ENCODE peak calls at places on chromosomes 2 and 18, in four cellular contexts. F, A, C and X are unnamed samples.

GRCh38 chr2:33583194-33583938 is 15.7 kb downstream of the FAM98A start:
- DNase-seq in F (no peak), A (peak; percentile 36), C (no peak), X (peak; percentile 50)

GRCh38 chr2:204842731-204843490 is 297.6 kb downstream of the PARD3B start:
- DNase-seq in F (no peak), A (no peak), C (no peak), X (no peak)

GRCh38 chr2:190415794-190416729 is 7.9 kb downstream of the MFSD6 start:
- DNase-seq in F (no peak), A (no peak), C (no peak), X (no peak)

GRCh38 chr2:186592137-186592875 is 2.5 kb downstream of the ITGAV start:
- DNase-seq in F (no peak), A (no peak), C (no peak), X (no peak)

GRCh38 chr18:50297621-50298442 is 10.3 kb upstream of the CXXC1 start:
- DNase-seq in F (no peak), A (no peak), C (no peak), X (no peak)

GRCh38 chr18:35344736-35345459 is 678 bp upstream of the ZNF24 start:
- DNase-seq in F (no peak), A (no peak), C (no peak), X (no peak)

GRCh38 chr2:100936070-100936741 is 65.9 kb upstream of the RPL31 start:
- DNase-seq in F (no peak), A (no peak), C (no peak), X (no peak)

GRCh38 chr2:236969767-236970655 is 115.7 kb upstream of the COPS8 start:
- DNase-seq in F (no peak), A (no peak), C (no peak), X (no peak)

GRCh38 chr2:138931284-138932256 is 151.4 kb upstream of the NXPH2 start:
- DNase-seq in F (no peak), A (no peak), C (no peak), X (no peak)

GRCh38 chr2:127546797-127547196 is 11.3 kb downstream of the MYO7B start:
- DNase-seq in F (no peak), A (no peak), C (no peak), X (no peak)

GRCh38 chr2:53767405-53768232 is at the start of gene CHAC2:
- DNase-seq in F (peak; percentile 68), A (peak; percentile 81), C (no peak), X (peak; percentile 84)

GRCh38 chr2:191789791-191790190 is 57.1 kb downstream of the CAVIN2 start:
- DNase-seq in F (no peak), A (no peak), C (no peak), X (no peak)

GRCh38 chr18:10168477-10168876 is 254.7 kb downstream of the VAPA start:
- DNase-seq in F (no peak), A (no peak), C (no peak), X (no peak)

GRCh38 chr2:121489284-121489683 is 41.4 kb upstream of the RNU4ATAC start:
- DNase-seq in F (no peak), A (peak; percentile 66), C (no peak), X (no peak)

GRCh38 chr2:7448578-7449264 is 531.5 kb downstream of the RNF144A start:
- DNase-seq in F (no peak), A (no peak), C (no peak), X (no peak)

GRCh38 chr2:122136071-122136470 is 380.6 kb downstream of the TSN start:
- DNase-seq in F (peak; percentile 16), A (peak; percentile 56), C (peak; percentile 17), X (peak; percentile 42)

GRCh38 chr2:157216421-157216965 is 41.0 kb upstream of the GALNT5 start:
- DNase-seq in F (no peak), A (no peak), C (no peak), X (no peak)

GRCh38 chr2:164690361-164690760 is 69.1 kb upstream of the GRB14 start:
- DNase-seq in F (no peak), A (no peak), C (no peak), X (no peak)

GRCh38 chr2:144912206-144912605 is 392.3 kb upstream of the ZEB2 start:
- DNase-seq in F (no peak), A (no peak), C (no peak), X (no peak)

GRCh38 chr2:70477473-70477872 is 76.2 kb downstream of the TGFA start:
- DNase-seq in F (no peak), A (peak; percentile 39), C (peak; percentile 23), X (no peak)

GRCh38 chr18:5196253-5197031 is 615 bp downstream of the AKAIN1 start:
- DNase-seq in F (no peak), A (no peak), C (no peak), X (no peak)

GRCh38 chr18:27713727-27714080 is 463.2 kb downstream of the CDH2 start:
- DNase-seq in F (no peak), A (no peak), C (no peak), X (no peak)

GRCh38 chr2:176424756-176425155 is 155.5 kb downstream of the MTX2 start:
- DNase-seq in F (no peak), A (no peak), C (no peak), X (no peak)

GRCh38 chr2:85714841-85715240 is 20.7 kb downstream of the GNLY start:
- DNase-seq in F (no peak), A (no peak), C (no peak), X (no peak)

GRCh38 chr2:34215174-34215573 is 616.1 kb upstream of the FAM98A start:
- DNase-seq in F (no peak), A (no peak), C (no peak), X (no peak)

GRCh38 chr2:162092656-162093556 is 18.9 kb upstream of the DPP4 start:
- DNase-seq in F (peak; percentile 60), A (no peak), C (no peak), X (no peak)

GRCh38 chr2:240672701-240673190 is 9.9 kb downstream of the AQP12B start:
- DNase-seq in F (no peak), A (no peak), C (no peak), X (no peak)

GRCh38 chr2:147847746-147848391 is 3.0 kb downstream of the ACVR2A start:
- DNase-seq in F (no peak), A (no peak), C (no peak), X (no peak)

GRCh38 chr2:116319001-116319400 is 1495.5 kb upstream of the DDX18 start:
- DNase-seq in F (no peak), A (no peak), C (no peak), X (no peak)

GRCh38 chr2:10038716-10039115 is 4.6 kb upstream of the KLF11 start:
- DNase-seq in F (no peak), A (no peak), C (no peak), X (no peak)

GRCh38 chr2:24083567-24084385 is 858 bp downstream of the TP53I3 start:
- DNase-seq in F (peak; percentile 76), A (peak; percentile 98), C (peak; percentile 81), X (peak; percentile 83)

GRCh38 chr2:230932556-230933511 is 7.8 kb upstream of the GPR55 start:
- DNase-seq in F (no peak), A (no peak), C (no peak), X (no peak)

GRCh38 chr18:74972354-74972753 is 236.6 kb downstream of the PTGR3 start:
- DNase-seq in F (no peak), A (no peak), C (no peak), X (no peak)
- TF ChIP-seq FOSL1 in F (no peak), A (no peak), C (no peak), X (no peak)

DNA sequence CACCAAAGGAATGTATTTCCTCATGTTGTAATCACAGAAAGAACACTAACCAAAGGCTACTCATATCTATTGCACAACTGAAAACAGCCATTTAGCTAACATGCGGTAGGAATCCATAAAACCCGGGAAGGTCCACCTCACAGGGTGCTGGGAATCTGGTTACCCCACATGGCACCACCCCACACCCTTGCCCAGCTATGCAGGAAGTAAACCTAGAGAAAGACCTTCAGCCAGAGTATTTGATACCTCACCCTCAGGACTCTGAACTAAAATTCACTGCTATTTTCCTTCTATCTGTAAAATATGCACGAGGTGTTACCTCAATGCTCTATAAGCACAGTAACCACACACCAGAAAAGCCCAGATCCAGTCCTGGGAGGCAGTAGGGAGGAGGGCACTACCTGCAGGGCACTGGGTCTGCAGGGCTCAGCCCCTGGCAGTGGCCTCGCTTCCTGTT is 45.8 kb downstream of the PTPN2 start:
- DNase-seq in F (no peak), A (peak; percentile 90), C (no peak), X (peak; percentile 16)
- TF ChIP-seq FOSL1 in F (no peak), A (no peak), C (no peak), X (no peak)

GRCh38 chr2:98399112-98399511 is 45.5 kb upstream of the INPP4A start:
- DNase-seq in F (no peak), A (no peak), C (no peak), X (no peak)
- TF ChIP-seq FOSL1 in F (no peak), A (no peak), C (no peak), X (no peak)

GRCh38 chr2:227402959-227403358 is 15.2 kb upstream of the SCYGR1 start:
- DNase-seq in F (no peak), A (no peak), C (no peak), X (no peak)

GRCh38 chr2:227407601-227408089 is 19.9 kb upstream of the SCYGR1 start:
- DNase-seq in F (no peak), A (no peak), C (no peak), X (no peak)

GRCh38 chr2:227410191-227410590 is 22.4 kb upstream of the SCYGR1 start:
- DNase-seq in F (no peak), A (no peak), C (no peak), X (no peak)

GRCh38 chr2:227404575-227404974 is 16.8 kb upstream of the SCYGR1 start:
- DNase-seq in F (no peak), A (no peak), C (no peak), X (no peak)

GRCh38 chr2:227406177-227407031 is 18.7 kb upstream of the SCYGR1 start:
- DNase-seq in F (peak; percentile 94), A (peak; percentile 99), C (peak; percentile 51), X (peak; percentile 56)
- TF ChIP-seq FOSL1 in F (peak; percentile 53), A (no peak), C (no peak), X (peak; percentile 34)

DNA sequence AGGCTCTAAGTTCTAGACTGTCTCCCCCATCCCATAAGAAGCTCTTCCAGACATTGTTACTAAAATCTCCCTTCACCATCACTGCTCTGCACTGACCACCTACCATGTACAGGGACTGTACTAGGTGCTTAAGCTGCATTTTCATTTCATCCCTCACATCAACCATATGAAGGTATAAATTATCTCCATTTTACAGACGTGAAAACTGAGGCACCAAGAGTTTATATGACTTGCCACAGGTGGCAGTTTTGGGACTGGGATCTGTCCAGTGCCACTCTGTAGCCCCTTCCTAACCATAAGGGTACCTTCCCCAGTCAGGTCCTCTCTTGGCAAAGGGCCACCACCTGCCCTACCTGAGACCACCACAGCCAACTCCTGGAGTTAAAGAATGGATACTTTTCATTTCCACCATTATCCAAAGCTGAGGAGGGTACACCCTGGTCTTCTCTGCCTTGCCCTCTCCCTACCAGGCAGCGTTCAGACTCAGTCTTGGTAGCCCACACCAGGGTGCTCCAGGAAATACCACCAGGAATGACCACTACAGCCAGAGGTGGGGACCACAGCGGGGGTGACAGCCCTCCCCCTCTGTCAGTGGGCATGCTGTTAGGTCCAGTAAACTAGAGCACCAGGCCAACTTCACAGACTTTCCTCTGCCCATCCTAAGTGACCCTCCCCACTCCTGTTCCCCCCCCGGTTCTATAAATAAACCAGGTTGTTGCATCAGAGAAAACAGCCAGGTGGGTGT is 2.8 kb downstream of the RAB11FIP5 start:
- DNase-seq in F (no peak), A (no peak), C (no peak), X (no peak)
- TF ChIP-seq FOSL1 in F (no peak), A (no peak), C (no peak), X (no peak)